ENCODE peak calls at places on chromosomes 11 and 22, in six cellular contexts. Q is right lobe of liver, J is K562, E is Peyer's patch, U is pancreas, W is aorta. B is an unnamed sample.

GRCh38 chr11:77879218-77879617 is 58.3 kb downstream of the AAMDC start:
- DNase-seq in U (no peak), E (no peak), Q (no peak), J (peak; percentile 12), W (peak; percentile 59), B (no peak)

GRCh38 chr11:64900263-64900678 is 16.7 kb downstream of the ATG2A start:
- DNase-seq in U (no peak), W (no peak), J (no peak), E (no peak), Q (no peak), B (no peak)

GRCh38 chr11:67316882-67317364 is 13.6 kb downstream of the SSH3 start:
- DNase-seq in E (no peak), J (no peak), W (no peak), U (no peak), Q (no peak), B (no peak)

GRCh38 chr11:11779975-11780374 is 61.8 kb upstream of the USP47 start:
- DNase-seq in Q (no peak), J (no peak), W (no peak), U (no peak), E (no peak), B (no peak)

GRCh38 chr11:47980907-47981621 is 705 bp downstream of the PTPRJ start:
- DNase-seq in W (peak; percentile 68), J (no peak), E (peak; percentile 76), Q (peak; percentile 74), U (peak; percentile 65), B (peak; percentile 75)

GRCh38 chr22:20569059-20570058 is 61.9 kb downstream of the MED15 start:
- DNase-seq in E (peak; percentile 66), J (no peak), U (no peak), W (peak; percentile 81), Q (peak; percentile 55), B (no peak)

GRCh38 chr22:37221424-37222336 is 9.4 kb upstream of the SSTR3 start:
- DNase-seq in W (no peak), E (no peak), J (no peak), U (no peak), Q (no peak), B (no peak)

GRCh38 chr11:33690290-33691050 is 10.2 kb downstream of the C11orf91 start:
- DNase-seq in E (no peak), J (peak; percentile 41), U (peak; percentile 35), W (peak; percentile 81), Q (no peak), B (no peak)

GRCh38 chr11:65506770-65507485 is 8.1 kb downstream of the MALAT1 start:
- DNase-seq in E (no peak), U (no peak), J (peak; percentile 92), Q (peak; percentile 54), W (peak; percentile 69), B (peak; percentile 82)

GRCh38 chr11:121347094-121347493 is 54.5 kb downstream of the SC5D start:
- DNase-seq in U (no peak), W (no peak), Q (no peak), J (no peak), E (no peak), B (no peak)

GRCh38 chr11:122405788-122406341 is 249.7 kb upstream of the UBASH3B start:
- DNase-seq in J (no peak), Q (no peak), U (no peak), W (no peak), E (no peak), B (no peak)

GRCh38 chr22:22200569-22201184 is 43.9 kb upstream of the VPREB1 start:
- DNase-seq in J (no peak), U (no peak), Q (no peak), W (no peak), E (no peak), B (no peak)

GRCh38 chr11:73538381-73538872 is 59.5 kb downstream of the FAM168A start:
- DNase-seq in J (no peak), Q (no peak), E (no peak), W (no peak), U (no peak), B (no peak)

GRCh38 chr11:57349491-57350274 is 11.5 kb downstream of the P2RX3 start:
- DNase-seq in Q (peak; percentile 79), E (peak; percentile 79), U (peak; percentile 39), J (peak; percentile 79), W (peak; percentile 75), B (peak; percentile 81)

GRCh38 chr11:65425105-65425970 is 2.7 kb downstream of the NEAT1 start:
- DNase-seq in E (peak; percentile 53), W (no peak), J (peak; percentile 74), U (no peak), Q (peak; percentile 56), B (peak; percentile 88)

GRCh38 chr22:37462983-37463382 is 23.2 kb downstream of the MFNG start:
- DNase-seq in J (peak; percentile 40), Q (no peak), E (no peak), U (no peak), W (no peak), B (peak; percentile 64)

GRCh38 chr11:57312511-57313021 is 12.2 kb downstream of the TNKS1BP1 start:
- DNase-seq in W (peak; percentile 50), U (peak; percentile 47), J (no peak), Q (no peak), E (peak; percentile 54), B (no peak)

GRCh38 chr11:74024630-74025029 is 15.7 kb upstream of the UCP3 start:
- DNase-seq in Q (no peak), U (no peak), E (no peak), W (peak; percentile 77), J (peak; percentile 85), B (no peak)

GRCh38 chr11:38191101-38191500 is 1593.1 kb upstream of the RAG2 start:
- DNase-seq in Q (no peak), J (no peak), U (no peak), E (no peak), W (no peak), B (no peak)

GRCh38 chr11:84212467-84213390 is 926.6 kb upstream of the CCDC90B start:
- DNase-seq in Q (no peak), U (no peak), J (no peak), W (no peak), E (no peak), B (no peak)

GRCh38 chr22:21025266-21025665 is 7.1 kb downstream of the SLC7A4 start:
- DNase-seq in W (no peak), Q (no peak), U (no peak), E (peak; percentile 47), J (no peak), B (no peak)

GRCh38 chr11:94794287-94795168 is 26.4 kb downstream of the AMOTL1 start:
- DNase-seq in Q (peak; percentile 75), U (peak; percentile 67), E (no peak), W (peak; percentile 76), J (peak; percentile 89), B (no peak)

GRCh38 chr11:23764285-23764684 is 732.6 kb upstream of the LUZP2 start:
- DNase-seq in Q (no peak), W (no peak), E (no peak), U (no peak), J (no peak), B (no peak)

GRCh38 chr22:46514592-46515207 is 22.7 kb downstream of the CELSR1 start:
- DNase-seq in U (no peak), E (no peak), Q (no peak), J (no peak), W (no peak), B (no peak)

GRCh38 chr22:49961601-49962011 is 1.0 kb downstream of the PIM3 start:
- DNase-seq in J (no peak), U (peak; percentile 50), Q (peak; percentile 68), E (no peak), W (no peak), B (no peak)

GRCh38 chr11:60908803-60909202 is 2.4 kb upstream of the PRPF19 start:
- DNase-seq in U (no peak), W (no peak), J (no peak), Q (no peak), E (no peak), B (no peak)

GRCh38 chr11:60912851-60913550 is 957 bp upstream of the TMEM109 start:
- DNase-seq in E (no peak), J (no peak), U (no peak), Q (no peak), W (no peak), B (no peak)

GRCh38 chr11:60910711-60911366 is 3.1 kb upstream of the TMEM109 start:
- DNase-seq in U (no peak), Q (no peak), J (no peak), W (no peak), E (no peak), B (no peak)

GRCh38 chr11:60912223-60912850 is 1.6 kb upstream of the TMEM109 start:
- DNase-seq in Q (no peak), W (no peak), E (no peak), U (no peak), J (no peak), B (no peak)

GRCh38 chr11:60910281-60910687 is 3.7 kb upstream of the TMEM109 start:
- DNase-seq in E (no peak), Q (no peak), J (no peak), U (no peak), W (peak; percentile 69), B (no peak)
- H3K4me1 ChIP-seq in E (peaks cover 8% of the 10 kb centered on the region), Q (peaks cover 7% of the 10 kb centered on the region), J (peaks cover 8% of the 10 kb centered on the region), U (peaks cover 2% of the 10 kb centered on the region), W (no peaks in the 10 kb centered on the region), B (peaks cover 44% of the 10 kb centered on the region)

DNA sequence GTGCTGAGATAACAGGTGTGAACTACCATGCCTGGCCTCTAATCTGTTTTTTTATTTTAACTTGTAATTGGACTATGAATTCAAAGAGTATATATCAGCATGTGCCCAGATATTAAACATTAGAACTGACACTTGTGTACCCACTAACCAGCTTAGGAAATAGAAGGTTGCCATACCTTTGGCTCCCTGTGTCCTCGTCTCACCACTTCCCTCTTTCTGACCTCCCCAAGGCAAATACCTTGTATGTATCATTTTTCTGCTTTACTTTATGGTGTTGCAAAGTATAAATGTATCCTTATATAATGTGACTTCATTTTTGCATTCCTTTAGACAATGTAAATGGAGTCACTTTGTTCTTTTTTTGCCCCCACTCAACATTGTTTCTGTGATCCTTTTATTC is 9.1 kb downstream of the PPP6R3 start:
- DNase-seq in E (no peak), J (no peak), W (no peak), Q (no peak), U (no peak), B (no peak)
- H3K4me1 ChIP-seq in E (peaks cover 50% of the 10 kb centered on the region), J (peaks cover 35% of the 10 kb centered on the region), W (peaks cover 11% of the 10 kb centered on the region), Q (peaks cover 49% of the 10 kb centered on the region), U (peaks cover 40% of the 10 kb centered on the region), B (peaks cover 26% of the 10 kb centered on the region)

GRCh38 chr11:118343981-118344521 is at the start of gene CD3G:
- DNase-seq in E (no peak), U (no peak), Q (no peak), J (no peak), W (no peak), B (peak; percentile 86)
- H3K4me1 ChIP-seq in E (no peaks in the 10 kb centered on the region), U (no peaks in the 10 kb centered on the region), Q (no peaks in the 10 kb centered on the region), J (peaks cover 39% of the 10 kb centered on the region), W (no peaks in the 10 kb centered on the region), B (peaks cover 70% of the 10 kb centered on the region)

DNA sequence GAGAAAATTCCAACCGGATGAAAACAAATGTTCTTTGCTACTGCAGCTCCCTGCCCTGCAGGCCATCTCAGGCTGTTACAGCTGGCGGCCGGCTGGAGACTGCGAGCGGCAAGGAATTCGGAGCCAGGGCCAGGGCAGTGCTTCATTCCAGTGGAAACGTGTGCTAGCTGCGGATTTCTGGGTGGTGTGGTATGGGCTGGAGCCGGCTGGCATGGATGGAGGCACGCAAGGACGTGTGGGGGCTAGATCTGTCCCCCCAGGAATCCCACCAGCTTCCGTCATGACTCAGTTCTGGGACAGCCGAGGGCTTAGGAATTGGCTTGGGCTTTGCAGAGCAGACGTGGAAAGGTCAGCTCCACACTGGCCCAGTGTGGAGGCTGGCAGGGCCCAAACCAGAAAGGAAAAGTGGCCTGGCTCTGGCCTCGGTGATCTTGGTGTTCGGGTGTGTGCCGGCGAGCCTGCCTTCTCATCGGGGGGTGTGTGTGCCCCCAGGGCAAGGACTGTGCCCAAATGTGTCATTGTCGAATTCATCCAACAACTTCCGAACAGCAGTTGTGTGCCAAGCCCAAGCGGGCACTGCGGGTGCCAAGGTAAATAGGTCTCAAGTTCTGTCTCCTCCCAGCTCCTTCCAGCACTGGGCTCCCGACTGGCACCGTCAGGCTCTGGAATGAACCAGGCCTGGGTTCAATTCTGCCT is 48.1 kb upstream of the SHISAL1 start:
- DNase-seq in U (no peak), E (peak; percentile 45), W (peak; percentile 92), Q (peak; percentile 39), J (no peak), B (no peak)
- H3K4me1 ChIP-seq in U (no peaks in the 10 kb centered on the region), E (no peaks in the 10 kb centered on the region), W (no peaks in the 10 kb centered on the region), Q (no peaks in the 10 kb centered on the region), J (no peaks in the 10 kb centered on the region), B (no peaks in the 10 kb centered on the region)

B was measured in Karpas-422.